ENCODE peak calls at places on chromosomes 1 and 21, in six cellular contexts. G is GM23338, F is psoas muscle, W is cardiac muscle cell, C is lung, K is pancreas. U is an unnamed sample.
A peak's percentile ranks its signal among the peaks of the same experiment; 100 is the strongest.

GRCh38 chr1:194512361-194512760 is 1325.9 kb upstream of the B3GALT2 start:
- DNase-seq in G (no peak), F (no peak), W (no peak), C (no peak), K (no peak), U (no peak)

GRCh38 chr1:209989525-209989924 is 51.5 kb downstream of the SYT14 start:
- DNase-seq in G (no peak), F (no peak), W (peak; percentile 8), C (no peak), K (no peak), U (no peak)

GRCh38 chr1:147641695-147642592 is 28.4 kb downstream of the ACP6 start:
- DNase-seq in G (peak; percentile 88), F (no peak), W (peak; percentile 49), C (peak; percentile 55), K (peak; percentile 57), U (peak; percentile 60)

GRCh38 chr1:111294390-111294789 is 3.7 kb downstream of the CHIA start:
- DNase-seq in G (no peak), F (no peak), W (no peak), C (no peak), K (no peak), U (no peak)

GRCh38 chr21:42353623-42354022 is 2.8 kb upstream of the TFF2 start:
- DNase-seq in G (no peak), F (no peak), W (no peak), C (no peak), K (no peak), U (no peak)

GRCh38 chr1:221458430-221459156 is 283.3 kb downstream of the DUSP10 start:
- DNase-seq in G (no peak), F (no peak), W (no peak), C (no peak), K (no peak), U (no peak)

GRCh38 chr1:207306023-207306422 is 15.5 kb upstream of the CD55 start:
- DNase-seq in G (no peak), F (no peak), W (no peak), C (no peak), K (no peak), U (no peak)

GRCh38 chr1:11520531-11521233 is 41.7 kb downstream of the DISP3 start:
- DNase-seq in G (no peak), F (no peak), W (no peak), C (no peak), K (no peak), U (no peak)

GRCh38 chr1:51285055-51285454 is 45.3 kb downstream of the TTC39A start:
- DNase-seq in G (no peak), F (no peak), W (no peak), C (no peak), K (no peak), U (no peak)

GRCh38 chr1:114439369-114439768 is 71.6 kb downstream of the TRIM33 start:
- DNase-seq in G (no peak), F (no peak), W (no peak), C (no peak), K (no peak), U (no peak)

GRCh38 chr1:236495359-236496120 is 28.2 kb upstream of the LGALS8 start:
- DNase-seq in G (peak; percentile 48), F (no peak), W (no peak), C (no peak), K (no peak), U (no peak)

GRCh38 chr1:119882172-119883029 is 13.9 kb downstream of the ADAM30 start:
- DNase-seq in G (no peak), F (no peak), W (no peak), C (no peak), K (no peak), U (no peak)

GRCh38 chr1:45721207-45721606 is 29.2 kb downstream of the IPP start:
- DNase-seq in G (no peak), F (no peak), W (no peak), C (no peak), K (no peak), U (no peak)

GRCh38 chr1:244087611-244088010 is 36.5 kb downstream of the ZBTB18 start:
- DNase-seq in G (no peak), F (no peak), W (no peak), C (no peak), K (no peak), U (no peak)

DNA sequence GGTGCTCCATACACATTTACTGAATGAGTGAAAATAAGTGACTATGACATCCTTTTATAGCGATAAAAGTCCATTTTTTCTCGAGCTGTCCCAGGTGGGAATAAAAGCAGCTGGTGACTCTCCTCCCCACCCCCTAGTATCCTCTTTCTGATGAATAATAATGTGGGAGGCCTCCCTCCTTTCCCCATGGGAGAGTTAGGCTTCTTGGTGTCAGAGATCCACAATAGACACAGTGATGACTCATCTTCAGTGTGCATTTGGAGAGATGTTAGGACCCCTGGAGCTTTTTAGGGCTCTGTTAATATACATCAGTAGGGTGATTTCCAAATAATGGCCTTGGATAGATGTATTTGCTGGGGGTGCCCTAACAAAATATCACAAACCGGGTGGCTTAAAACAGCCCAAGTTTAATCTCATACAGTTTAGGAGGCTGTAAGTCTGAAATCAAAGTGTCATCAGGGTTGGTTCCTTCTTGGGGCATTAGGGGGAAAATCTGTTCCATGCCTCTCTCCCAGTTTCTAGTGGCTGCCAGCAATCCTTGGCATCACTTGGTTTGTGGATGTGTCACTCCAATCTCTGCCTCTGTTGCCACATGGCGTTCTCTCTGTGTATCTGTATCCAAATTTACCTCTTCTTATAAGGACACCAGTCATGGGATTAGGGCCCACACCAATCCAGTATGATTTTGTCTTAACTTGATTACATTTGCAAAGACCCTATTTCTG is 4.4 kb upstream of the PHC2 start:
- DNase-seq in G (no peak), F (no peak), W (no peak), C (no peak), K (no peak), U (no peak)
- H3K4me1 ChIP-seq in G (peaks cover 5% of the 10 kb centered on the region), F (no peaks in the 10 kb centered on the region), W (peaks cover 36% of the 10 kb centered on the region), C (peaks cover 19% of the 10 kb centered on the region), K (no peaks in the 10 kb centered on the region), U (peaks cover 3% of the 10 kb centered on the region)

GRCh38 chr1:21547876-21548275 is 38.7 kb downstream of the ALPL start:
- DNase-seq in G (no peak), F (no peak), W (no peak), C (no peak), K (no peak), U (no peak)

GRCh38 chr1:21550097-21550496 is 40.9 kb downstream of the ALPL start:
- DNase-seq in G (no peak), F (no peak), W (no peak), C (no peak), K (no peak), U (no peak)

GRCh38 chr1:21553116-21553926 is 44.1 kb downstream of the ALPL start:
- DNase-seq in G (peak; percentile 52), F (peak; percentile 1), W (no peak), C (no peak), K (no peak), U (no peak)

GRCh38 chr1:21550866-21551475 is 41.7 kb downstream of the ALPL start:
- DNase-seq in G (no peak), F (no peak), W (no peak), C (no peak), K (no peak), U (no peak)

GRCh38 chr1:21552715-21553114 is 43.5 kb downstream of the ALPL start:
- DNase-seq in G (no peak), F (no peak), W (peak; percentile 75), C (no peak), K (no peak), U (no peak)
- H3K4me1 ChIP-seq in G (peaks cover 24% of the 10 kb centered on the region), F (no peaks in the 10 kb centered on the region), W (peaks cover 2% of the 10 kb centered on the region), C (peaks cover 6% of the 10 kb centered on the region), K (no peaks in the 10 kb centered on the region), U (no peaks in the 10 kb centered on the region)

GRCh38 chr1:87061742-87062156 is 147.3 kb downstream of the HS2ST1 start:
- DNase-seq in G (no peak), F (no peak), W (no peak), C (no peak), K (no peak), U (peak; percentile 6)
- H3K4me1 ChIP-seq in G (no peaks in the 10 kb centered on the region), F (peaks cover 4% of the 10 kb centered on the region), W (no peaks in the 10 kb centered on the region), C (peaks cover 5% of the 10 kb centered on the region), K (no peaks in the 10 kb centered on the region), U (peaks cover 6% of the 10 kb centered on the region)

GRCh38 chr1:59510249-59510648 is 213.4 kb downstream of the FGGY start:
- DNase-seq in G (no peak), F (no peak), W (no peak), C (no peak), K (no peak), U (no peak)
- H3K4me1 ChIP-seq in G (peaks cover 5% of the 10 kb centered on the region), F (peaks cover 42% of the 10 kb centered on the region), W (no peaks in the 10 kb centered on the region), C (no peaks in the 10 kb centered on the region), K (peaks cover 3% of the 10 kb centered on the region), U (no peaks in the 10 kb centered on the region)

GRCh38 chr21:44706706-44707615 is 4.4 kb downstream of the TSPEAR start:
- DNase-seq in G (peak; percentile 52), F (no peak), W (no peak), C (no peak), K (no peak), U (no peak)
- H3K4me1 ChIP-seq in G (peaks cover 57% of the 10 kb centered on the region), F (no peaks in the 10 kb centered on the region), W (peaks cover 26% of the 10 kb centered on the region), C (no peaks in the 10 kb centered on the region), K (no peaks in the 10 kb centered on the region), U (peaks cover 39% of the 10 kb centered on the region)

GRCh38 chr1:9317072-9317471 is 24.4 kb downstream of the SPSB1 start:
- DNase-seq in G (no peak), F (no peak), W (no peak), C (no peak), K (no peak), U (no peak)
- H3K4me1 ChIP-seq in G (peaks cover 26% of the 10 kb centered on the region), F (peaks cover 18% of the 10 kb centered on the region), W (peaks cover 15% of the 10 kb centered on the region), C (no peaks in the 10 kb centered on the region), K (no peaks in the 10 kb centered on the region), U (peaks cover 11% of the 10 kb centered on the region)

DNA sequence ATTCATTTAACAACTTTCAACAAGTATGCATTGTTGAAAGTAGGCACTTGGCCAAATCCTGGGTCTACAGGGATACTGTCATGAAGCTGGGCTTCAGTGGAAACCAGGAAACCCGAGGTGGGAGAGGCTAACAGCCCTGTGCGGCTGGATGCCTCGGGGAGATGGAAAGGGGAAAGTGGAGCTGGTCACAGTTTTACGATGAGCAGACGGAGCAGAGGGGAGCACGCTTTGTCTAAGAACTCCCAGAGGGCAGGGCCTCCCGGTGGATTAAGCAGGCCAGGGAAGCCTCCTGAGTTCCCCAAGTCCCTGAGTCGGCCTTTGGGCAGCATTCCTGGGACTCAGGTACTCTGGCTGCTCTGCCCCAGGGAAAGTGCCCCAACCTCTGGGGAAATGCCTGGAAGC is 23.8 kb downstream of the STUM start:
- DNase-seq in G (no peak), F (no peak), W (no peak), C (no peak), K (no peak), U (no peak)
- H3K4me1 ChIP-seq in G (no peaks in the 10 kb centered on the region), F (no peaks in the 10 kb centered on the region), W (peaks cover 7% of the 10 kb centered on the region), C (no peaks in the 10 kb centered on the region), K (no peaks in the 10 kb centered on the region), U (no peaks in the 10 kb centered on the region)

GRCh38 chr1:205594846-205595245 is 37.0 kb downstream of the ELK4 start:
- DNase-seq in G (no peak), F (no peak), W (no peak), C (no peak), K (peak; percentile 4), U (no peak)
- H3K4me1 ChIP-seq in G (peaks cover 9% of the 10 kb centered on the region), F (peaks cover 8% of the 10 kb centered on the region), W (no peaks in the 10 kb centered on the region), C (peaks cover 4% of the 10 kb centered on the region), K (no peaks in the 10 kb centered on the region), U (peaks cover 21% of the 10 kb centered on the region)

U was measured in CD4-positive, alpha-beta memory T cell.